ENCODE peak calls at places on chromosome 21, in nine cellular contexts. F is body of pancreas, L is NCI-H2081, Z is C1 segment of cervical spinal cord, P is amniotic stem cell, B is transverse colon, E is Daoy, D is cardiac septum, R is AG08396. M is an unnamed sample.

GRCh38 chr21:36658926-36659325 is 40.0 kb upstream of the SIM2 start:
- DNase-seq in F (no peak), L (no peak), Z (no peak), P (no peak), B (no peak), E (no peak), D (no peak), R (no peak), M (no peak)

GRCh38 chr21:39923441-39923840 is 56.2 kb downstream of the PCP4 start:
- DNase-seq in F (no peak), L (no peak), Z (no peak), P (no peak), B (no peak), E (no peak), D (no peak), R (no peak), M (no peak)

GRCh38 chr21:26041441-26042180 is 129.0 kb downstream of the APP start:
- DNase-seq in F (no peak), L (no peak), Z (no peak), P (no peak), B (no peak), E (peak), D (no peak), R (peak), M (no peak)

GRCh38 chr21:32477424-32477745 is 64.9 kb downstream of the EVA1C start:
- DNase-seq in F (no peak), L (no peak), Z (no peak), P (no peak), B (no peak), E (no peak), D (no peak), R (no peak), M (no peak)

GRCh38 chr21:42424848-42425602 is 21.3 kb downstream of the UBASH3A start:
- DNase-seq in F (no peak), L (no peak), Z (no peak), P (no peak), B (peak), E (no peak), D (peak), R (no peak), M (no peak)

GRCh38 chr21:35566874-35567273 is 493.5 kb downstream of the SETD4 start:
- DNase-seq in F (no peak), L (no peak), Z (no peak), P (no peak), B (no peak), E (no peak), D (no peak), R (no peak), M (no peak)

GRCh38 chr21:32475162-32475812 is 62.8 kb downstream of the EVA1C start:
- DNase-seq in F (no peak), L (no peak), Z (no peak), P (no peak), B (no peak), E (no peak), D (no peak), R (peak), M (peak)

GRCh38 chr21:45150630-45151265 is 76.4 kb downstream of the ADARB1 start:
- DNase-seq in F (no peak), L (no peak), Z (no peak), P (no peak), B (no peak), E (no peak), D (peak), R (no peak), M (no peak)

GRCh38 chr21:36749935-36750578 is 51.1 kb downstream of the SIM2 start:
- DNase-seq in F (no peak), L (no peak), Z (no peak), P (no peak), B (no peak), E (peak), D (no peak), R (peak), M (no peak)

M was measured in ascending aorta.